ENCODE peak calls at places on chromosomes 13 and 19, in six cellular contexts. J is heart left ventricle, R is colonic mucosa, D is transverse colon, P is heart right ventricle, U is tibial artery. N is an unnamed sample.

GRCh38 chr13:112967666-112968379 is 1.2 kb upstream of the MCF2L start:
- DNase-seq in J (no peak), R (no peak), D (peak; percentile 3), P (no peak), U (peak; percentile 41), N (no peak)

GRCh38 chr19:16627194-16627927 is 643 bp downstream of the MED26 start:
- DNase-seq in J (peak; percentile 29), R (peak; percentile 26), D (peak; percentile 24), P (no peak), U (peak; percentile 70), N (no peak)

GRCh38 chr13:24196593-24197197 is 36.2 kb downstream of the SPATA13 start:
- DNase-seq in J (no peak), R (no peak), D (no peak), P (no peak), U (no peak), N (no peak)

GRCh38 chr13:111429064-111429558 is 108.7 kb downstream of the TEX29 start:
- DNase-seq in J (no peak), R (peak; percentile 53), D (peak; percentile 43), P (no peak), U (no peak), N (no peak)

GRCh38 chr13:45007225-45007624 is 17.9 kb downstream of the GPALPP1 start:
- DNase-seq in J (no peak), R (no peak), D (no peak), P (no peak), U (no peak), N (no peak)

GRCh38 chr13:45630791-45631190 is 15.3 kb upstream of the ERICH6B start:
- DNase-seq in J (no peak), R (no peak), D (no peak), P (no peak), U (no peak), N (no peak)

GRCh38 chr13:97275265-97275664 is 53.1 kb downstream of the MBNL2 start:
- DNase-seq in J (no peak), R (no peak), D (no peak), P (no peak), U (no peak), N (no peak)

GRCh38 chr13:64928704-64929499 is 2301.2 kb downstream of the PCDH9 start:
- DNase-seq in J (no peak), R (no peak), D (no peak), P (no peak), U (no peak), N (no peak)

GRCh38 chr19:7505682-7506384 is 10.1 kb upstream of the ZNF358 start:
- DNase-seq in J (no peak), R (no peak), D (peak; percentile 74), P (no peak), U (no peak), N (no peak)

GRCh38 chr19:42407816-42408175 is 17.7 kb upstream of the CNFN start:
- DNase-seq in J (no peak), R (no peak), D (no peak), P (no peak), U (no peak), N (no peak)

GRCh38 chr13:27533155-27533643 is 82.8 kb upstream of the MTIF3 start:
- DNase-seq in J (peak; percentile 84), R (peak; percentile 87), D (peak; percentile 87), P (peak; percentile 90), U (peak; percentile 85), N (peak; percentile 84)

GRCh38 chr19:35265126-35265995 is 3.4 kb upstream of the USF2 start:
- DNase-seq in J (peak; percentile 20), R (no peak), D (peak; percentile 8), P (no peak), U (peak; percentile 53), N (no peak)

GRCh38 chr19:42152285-42152684 is 20.0 kb upstream of the POU2F2 start:
- DNase-seq in J (no peak), R (no peak), D (no peak), P (no peak), U (no peak), N (no peak)

GRCh38 chr13:109821038-109821545 is 34.7 kb upstream of the IRS2 start:
- DNase-seq in J (no peak), R (no peak), D (no peak), P (no peak), U (no peak), N (no peak)

GRCh38 chr13:101829484-101829883 is 377.0 kb downstream of the ITGBL1 start:
- DNase-seq in J (no peak), R (no peak), D (no peak), P (no peak), U (no peak), N (no peak)

GRCh38 chr13:33577037-33577436 is 240.9 kb upstream of the RFC3 start:
- DNase-seq in J (no peak), R (no peak), D (no peak), P (no peak), U (no peak), N (no peak)

GRCh38 chr13:22235285-22235949 is 564.5 kb downstream of the FGF9 start:
- DNase-seq in J (no peak), R (no peak), D (no peak), P (no peak), U (no peak), N (no peak)

GRCh38 chr13:46983881-46984280 is 87.0 kb upstream of the HTR2A start:
- DNase-seq in J (no peak), R (no peak), D (no peak), P (no peak), U (no peak), N (no peak)

GRCh38 chr13:46982856-46983582 is 86.2 kb upstream of the HTR2A start:
- DNase-seq in J (no peak), R (no peak), D (peak; percentile 12), P (no peak), U (no peak), N (no peak)
- TF ChIP-seq CTCF in J (no peak), R (no peak), D (no peak), P (no peak), U (no peak), N (no peak)

GRCh38 chr13:40170982-40171381 is 495.5 kb downstream of the FOXO1 start:
- DNase-seq in J (no peak), R (no peak), D (no peak), P (no peak), U (no peak), N (no peak)

GRCh38 chr13:40172149-40172591 is 494.3 kb downstream of the FOXO1 start:
- DNase-seq in J (no peak), R (no peak), D (no peak), P (no peak), U (no peak), N (no peak)

GRCh38 chr13:40175639-40176038 is 490.8 kb downstream of the FOXO1 start:
- DNase-seq in J (no peak), R (no peak), D (no peak), P (no peak), U (no peak), N (no peak)

GRCh38 chr13:40171566-40171965 is 494.9 kb downstream of the FOXO1 start:
- DNase-seq in J (no peak), R (no peak), D (no peak), P (no peak), U (no peak), N (no peak)

GRCh38 chr13:40172878-40173277 is 493.6 kb downstream of the FOXO1 start:
- DNase-seq in J (no peak), R (no peak), D (no peak), P (no peak), U (no peak), N (no peak)
- H3K9me3 ChIP-seq in J (no peaks in the 10 kb centered on the region), R (no peaks in the 10 kb centered on the region), D (no peaks in the 10 kb centered on the region), P (no peaks in the 10 kb centered on the region), U (no peaks in the 10 kb centered on the region), N (no peaks in the 10 kb centered on the region)

DNA sequence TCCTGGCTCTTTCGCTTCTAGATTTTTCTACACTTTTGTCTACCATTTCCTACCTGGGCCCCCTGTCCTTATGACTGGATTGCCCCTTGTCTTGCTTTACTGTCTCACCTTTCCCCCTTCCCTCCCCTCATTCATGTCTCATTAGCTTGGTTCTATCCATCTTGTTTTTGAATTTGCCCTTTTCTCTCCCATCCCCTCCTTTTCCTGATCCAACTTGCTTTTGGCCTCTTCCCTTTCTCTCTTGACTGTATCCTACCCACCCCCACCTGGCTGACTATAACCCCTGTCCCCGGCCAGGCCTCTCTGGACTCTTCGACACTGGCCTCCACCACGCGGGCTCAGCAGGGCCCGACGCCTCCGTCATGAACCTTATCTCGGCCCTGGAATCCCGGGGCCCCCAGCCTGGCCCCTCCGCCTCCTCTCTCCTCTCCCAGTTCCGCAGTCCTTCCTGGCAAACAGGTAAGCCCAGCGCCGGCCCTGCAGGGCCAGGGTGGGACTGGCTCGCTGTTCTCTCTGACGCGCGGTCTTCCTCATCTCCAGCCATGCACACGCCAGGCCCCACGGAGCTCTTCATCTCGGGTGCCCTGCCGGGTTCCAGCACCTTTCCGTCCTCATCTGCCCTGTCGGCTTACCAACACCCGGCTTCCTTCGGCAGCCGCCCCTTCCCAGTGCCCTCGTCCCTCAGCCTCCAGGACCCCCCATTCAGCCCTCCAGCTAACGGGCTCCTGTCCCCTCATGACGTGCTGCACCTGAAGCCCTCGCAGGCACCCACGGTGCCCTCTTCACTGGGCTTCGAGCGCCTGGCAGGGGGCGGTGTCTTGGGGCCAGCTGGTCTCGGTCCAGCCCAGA is 3.4 kb downstream of the PRR12 start:
- DNase-seq in J (no peak), R (peak; percentile 22), D (no peak), P (no peak), U (no peak), N (no peak)
- H3K27ac ChIP-seq in J (peak overlapping the region; percentile 96), R (no peak overlapping the region), D (peak overlapping the region; percentile 92), P (no peak overlapping the region), U (peak overlapping the region; percentile 92), N (peak overlapping the region; percentile 97)

DNA sequence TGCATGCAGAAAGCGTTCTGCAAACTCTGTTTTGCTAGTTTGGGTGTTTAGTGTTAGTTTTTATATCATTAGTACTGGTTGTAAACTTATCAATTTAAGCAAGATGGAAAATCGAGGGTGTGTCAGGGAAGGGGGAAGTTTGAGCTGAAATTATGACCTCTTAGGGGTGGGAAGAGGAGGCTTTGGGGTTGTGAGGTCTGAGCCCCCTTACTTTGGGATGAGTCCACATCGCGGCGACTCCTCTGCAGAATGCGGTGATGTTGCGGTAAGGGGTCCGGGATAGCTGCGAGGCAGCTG is 745 bp upstream of the NDUFS7 start:
- DNase-seq in J (no peak), R (no peak), D (no peak), P (no peak), U (no peak), N (no peak)
- TF ChIP-seq CTCF in J (no peak), R (no peak), D (no peak), P (no peak), U (no peak), N (no peak)

DNA sequence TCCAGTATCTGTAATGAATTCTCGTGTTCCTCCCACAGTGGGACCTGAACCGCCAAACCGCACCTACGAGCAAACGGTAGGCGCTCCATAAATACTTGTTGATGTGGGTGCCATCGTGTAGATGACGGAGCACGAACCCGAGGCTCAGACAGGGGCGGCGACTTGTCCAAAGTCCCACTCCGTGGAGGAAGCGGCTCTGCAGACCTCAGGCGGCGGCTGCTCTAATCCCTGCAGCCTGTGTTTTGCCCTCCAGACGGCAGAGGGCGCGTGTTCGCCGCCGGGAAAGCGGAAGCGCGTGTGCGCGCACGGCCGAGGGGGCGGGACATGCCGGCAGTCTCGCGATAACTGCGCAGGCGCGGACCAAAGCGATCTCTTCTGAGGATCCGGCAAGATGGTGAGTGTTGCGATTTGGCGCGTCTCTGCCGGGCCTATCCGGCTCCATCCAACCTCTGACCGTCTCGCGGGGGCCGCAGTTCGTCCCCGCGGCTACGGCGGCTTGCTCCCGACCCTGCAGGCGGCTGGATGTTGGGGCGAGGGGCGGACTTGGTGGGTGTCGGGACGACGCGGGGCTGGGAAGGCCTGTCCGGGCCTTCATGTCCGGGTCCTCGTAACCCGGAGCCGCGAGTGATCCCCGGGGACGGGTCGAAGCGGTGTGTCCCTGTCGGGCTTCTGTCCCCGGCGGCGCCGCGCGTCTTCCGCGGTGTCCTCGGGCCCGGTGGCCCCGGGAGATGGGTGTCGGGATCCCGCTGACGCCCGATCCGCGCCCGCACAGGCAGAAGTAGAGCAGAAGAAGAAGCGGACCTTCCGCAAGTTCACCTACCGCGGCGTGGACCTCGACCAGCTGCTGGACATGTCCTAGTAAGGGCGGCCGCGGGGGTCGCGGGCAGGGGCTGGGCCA is at the start of gene RPS15:
- DNase-seq in J (peak; percentile 96), R (peak; percentile 96), D (peak; percentile 97), P (peak; percentile 97), U (peak; percentile 96), N (peak; percentile 95)
- H3K9me3 ChIP-seq in J (no peaks in the 10 kb centered on the region), R (no peaks in the 10 kb centered on the region), D (no peaks in the 10 kb centered on the region), P (no peaks in the 10 kb centered on the region), U (no peaks in the 10 kb centered on the region), N (no peaks in the 10 kb centered on the region)